ENCODE peak calls at places on chromosomes 7 and 10, in six cellular contexts. Z, N, S, D, U and V are unnamed samples.

GRCh38 chr7:23477170-23477525 is 6.9 kb upstream of the IGF2BP3 start:
- DNase-seq in U (no peak), S (no peak), N (no peak), Z (no peak), D (no peak), V (no peak)

GRCh38 chr10:119853584-119853983 is 19.1 kb downstream of the MCMBP start:
- DNase-seq in S (no peak), D (no peak), Z (no peak), U (no peak), N (no peak), V (no peak)

GRCh38 chr10:93654201-93654600 is 41.9 kb downstream of the PDE6C start:
- DNase-seq in Z (no peak), D (no peak), S (no peak), N (no peak), U (no peak), V (no peak)

GRCh38 chr7:150362989-150363769 is 5.4 kb upstream of the REPIN1 start:
- DNase-seq in U (peak; percentile 65), S (no peak), Z (no peak), D (no peak), N (no peak), V (no peak)

GRCh38 chr7:57867884-57868701 is 418.1 kb downstream of the ZNF716 start:
- DNase-seq in N (no peak), Z (no peak), S (no peak), U (no peak), D (no peak), V (no peak)

GRCh38 chr7:142549007-142549406 is 200.3 kb upstream of the PRSS1 start:
- DNase-seq in S (no peak), D (no peak), Z (peak; percentile 30), N (no peak), U (no peak), V (no peak)

GRCh38 chr10:124742418-124743187 is 1.6 kb downstream of the FAM53B start:
- DNase-seq in N (no peak), D (no peak), U (no peak), Z (peak; percentile 33), S (no peak), V (no peak)

GRCh38 chr7:129969881-129970446 is 17.2 kb upstream of the UBE2H start:
- DNase-seq in Z (no peak), S (no peak), D (no peak), N (peak; percentile 36), U (peak; percentile 97), V (no peak)

GRCh38 chr10:72175166-72175565 is 40.6 kb upstream of the ANAPC16 start:
- DNase-seq in U (no peak), N (no peak), S (no peak), Z (peak; percentile 45), D (no peak), V (no peak)

GRCh38 chr10:24824124-24824523 is 100.4 kb upstream of the ARHGAP21 start:
- DNase-seq in N (no peak), D (no peak), Z (no peak), S (no peak), U (no peak), V (no peak)

GRCh38 chr10:31318854-31319601 is at the start of gene ZEB1:
- DNase-seq in S (peak; percentile 57), N (peak; percentile 79), D (peak; percentile 87), U (peak; percentile 77), Z (peak; percentile 94), V (peak; percentile 85)

GRCh38 chr7:124413029-124413428 is 352.6 kb downstream of the GPR37 start:
- DNase-seq in U (no peak), N (no peak), D (no peak), S (no peak), Z (no peak), V (no peak)

GRCh38 chr10:28878236-28878970 is 201.1 kb downstream of the BAMBI start:
- DNase-seq in N (no peak), D (no peak), Z (no peak), U (no peak), S (no peak), V (no peak)

GRCh38 chr7:31850601-31851000 is 163.6 kb downstream of the PPP1R17 start:
- DNase-seq in Z (no peak), D (no peak), S (no peak), N (no peak), U (no peak), V (no peak)

GRCh38 chr10:24396396-24396795 is 187.5 kb downstream of the KIAA1217 start:
- DNase-seq in Z (no peak), U (no peak), S (no peak), D (no peak), N (no peak), V (no peak)

GRCh38 chr10:66627156-66627555 is 298.7 kb upstream of the LRRTM3 start:
- DNase-seq in D (no peak), S (no peak), U (no peak), N (no peak), Z (peak; percentile 25), V (no peak)

GRCh38 chr10:70926215-70927000 is 38.0 kb upstream of the PCBD1 start:
- DNase-seq in D (no peak), S (no peak), U (no peak), Z (no peak), N (no peak), V (no peak)

GRCh38 chr10:121428848-121429247 is 169.4 kb downstream of the FGFR2 start:
- DNase-seq in U (no peak), N (no peak), S (no peak), D (no peak), Z (no peak), V (no peak)

GRCh38 chr7:157235357-157236018 is 96.8 kb downstream of the UBE3C start:
- DNase-seq in N (no peak), Z (peak; percentile 63), D (no peak), U (no peak), S (no peak), V (no peak)

GRCh38 chr7:36970551-36971514 is 246.5 kb upstream of the AOAH start:
- DNase-seq in N (no peak), U (no peak), Z (no peak), S (no peak), D (no peak), V (no peak)

GRCh38 chr10:22655312-22655973 is 58.9 kb downstream of the PIP4K2A start:
- DNase-seq in S (no peak), U (no peak), N (peak; percentile 68), D (no peak), Z (peak; percentile 81), V (peak; percentile 17)

GRCh38 chr7:41420421-41420820 is 282.5 kb downstream of the INHBA start:
- DNase-seq in S (no peak), N (no peak), Z (peak; percentile 28), D (no peak), U (no peak), V (no peak)

GRCh38 chr7:41415473-41416207 is 287.2 kb downstream of the INHBA start:
- DNase-seq in D (no peak), N (no peak), Z (peak; percentile 35), S (no peak), U (no peak), V (no peak)

GRCh38 chr7:41416208-41416595 is 286.7 kb downstream of the INHBA start:
- DNase-seq in U (no peak), D (no peak), N (no peak), S (no peak), Z (peak; percentile 8), V (no peak)

GRCh38 chr7:41421056-41421455 is 281.8 kb downstream of the INHBA start:
- DNase-seq in S (no peak), U (no peak), D (no peak), N (no peak), Z (no peak), V (no peak)

GRCh38 chr7:41418337-41418736 is 284.6 kb downstream of the INHBA start:
- DNase-seq in N (no peak), D (no peak), U (no peak), S (no peak), Z (no peak), V (no peak)
- H3K27ac ChIP-seq in N (no peak overlapping the region), D (no peak overlapping the region), U (no peak overlapping the region), S (no peak overlapping the region), Z (no peak overlapping the region), V (no peak overlapping the region)

GRCh38 chr10:87618470-87619423 is 40.9 kb upstream of the PAPSS2 start:
- DNase-seq in Z (no peak), U (no peak), S (no peak), D (no peak), N (no peak), V (no peak)

GRCh38 chr10:87625658-87626057 is 34.0 kb upstream of the PAPSS2 start:
- DNase-seq in Z (no peak), D (no peak), S (no peak), N (no peak), U (no peak), V (no peak)

GRCh38 chr10:87623191-87623590 is 36.5 kb upstream of the PAPSS2 start:
- DNase-seq in S (no peak), Z (no peak), N (no peak), D (no peak), U (no peak), V (no peak)

GRCh38 chr10:87619705-87620104 is 40.0 kb upstream of the PAPSS2 start:
- DNase-seq in S (no peak), N (peak; percentile 34), Z (no peak), D (no peak), U (no peak), V (no peak)

GRCh38 chr10:87622290-87623004 is 37.2 kb upstream of the PAPSS2 start:
- DNase-seq in N (no peak), D (no peak), S (no peak), U (no peak), Z (no peak), V (no peak)
- TF ChIP-seq CTCF in N (no peak), D (no peak), S (no peak), U (no peak), Z (no peak), V (no peak)

DNA sequence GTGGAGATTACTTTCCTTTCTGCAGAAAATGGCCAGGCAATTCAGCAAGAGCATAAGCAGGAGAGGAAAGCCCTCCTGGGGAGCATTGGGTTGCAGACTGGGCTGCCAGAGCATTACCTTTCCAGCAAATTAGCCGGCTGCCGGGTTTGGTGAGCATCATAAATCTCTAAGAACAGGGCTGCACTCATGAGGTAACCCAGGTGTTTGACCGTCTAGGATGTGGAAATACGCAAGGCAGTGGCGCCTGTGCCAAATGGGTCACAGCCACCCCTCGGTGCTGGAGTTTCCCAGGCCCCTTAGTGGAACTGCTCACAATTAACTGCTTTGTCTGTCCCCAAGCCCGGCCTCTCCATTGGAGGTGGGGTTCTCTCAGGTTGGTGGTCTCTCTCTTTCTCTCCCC is 26.9 kb downstream of the PTN start:
- DNase-seq in D (no peak), U (no peak), S (no peak), Z (no peak), N (no peak), V (no peak)
- H3K27me3 ChIP-seq in D (no peaks in the 10 kb centered on the region), U (peaks cover 42% of the 10 kb centered on the region), S (no peaks in the 10 kb centered on the region), Z (no peaks in the 10 kb centered on the region), N (no peaks in the 10 kb centered on the region), V (no peaks in the 10 kb centered on the region)

GRCh38 chr7:76291346-76292205 is 10.9 kb upstream of the HSPB1 start:
- DNase-seq in U (peak; percentile 100), S (peak; percentile 92), D (peak; percentile 85), Z (peak; percentile 94), N (peak; percentile 96), V (peak; percentile 89)

GRCh38 chr7:76294344-76295024 is 8.0 kb upstream of the HSPB1 start:
- DNase-seq in N (peak; percentile 83), D (no peak), U (peak; percentile 95), S (peak; percentile 97), Z (peak; percentile 96), V (no peak)

GRCh38 chr7:76296743-76297740 is 5.4 kb upstream of the HSPB1 start:
- DNase-seq in Z (peak; percentile 91), D (no peak), N (peak; percentile 84), U (peak; percentile 90), S (no peak), V (no peak)

GRCh38 chr7:76293407-76293901 is 9.0 kb upstream of the HSPB1 start:
- DNase-seq in S (no peak), Z (no peak), N (no peak), U (peak; percentile 80), D (no peak), V (no peak)

GRCh38 chr7:76292206-76292573 is 10.3 kb upstream of the HSPB1 start:
- DNase-seq in D (no peak), Z (peak; percentile 28), U (no peak), N (no peak), S (no peak), V (no peak)
- H3K27ac ChIP-seq in D (no peak overlapping the region), Z (peak overlapping the region; percentile 89), U (peak overlapping the region; percentile 93), N (peak overlapping the region; percentile 85), S (peak overlapping the region; percentile 98), V (no peak overlapping the region)